ENCODE peak calls at places on chromosomes 13 and 19, in five cellular contexts. N is heart right ventricle, B is left ventricle myocardium inferior, Z is gastrocnemius medialis, S is stomach. U is an unnamed sample.

GRCh38 chr19:50047686-50048085 is 21.9 kb downstream of the ZNF473 start:
- DNase-seq in N (no peak), B (no peak), Z (no peak), S (no peak), U (no peak)

GRCh38 chr19:54299126-54299498 is 13.9 kb downstream of the LILRA5 start:
- DNase-seq in N (no peak), B (no peak), Z (no peak), S (no peak), U (no peak)

GRCh38 chr13:105804561-105805190 is 730.8 kb downstream of the EFNB2 start:
- DNase-seq in N (no peak), B (no peak), Z (no peak), S (no peak), U (no peak)

GRCh38 chr19:13788991-13789390 is 6.3 kb upstream of the ZSWIM4 start:
- DNase-seq in N (no peak), B (no peak), Z (no peak), S (no peak), U (no peak)

GRCh38 chr19:16386619-16387240 is 62.1 kb downstream of the KLF2 start:
- DNase-seq in N (no peak), B (peak; percentile 33), Z (no peak), S (peak; percentile 50), U (peak; percentile 57)

GRCh38 chr19:33902802-33903488 is 106.3 kb downstream of the KCTD15 start:
- DNase-seq in N (no peak), B (no peak), Z (no peak), S (no peak), U (no peak)

GRCh38 chr19:2469102-2469914 is 6.6 kb upstream of the GADD45B start:
- DNase-seq in N (no peak), B (no peak), Z (no peak), S (no peak), U (no peak)

GRCh38 chr13:40060318-40061007 is 405.0 kb downstream of the COG6 start:
- DNase-seq in N (peak; percentile 22), B (peak; percentile 46), Z (no peak), S (peak; percentile 31), U (no peak)

GRCh38 chr19:19337120-19337519 is 16.5 kb downstream of the MAU2 start:
- DNase-seq in N (no peak), B (no peak), Z (no peak), S (no peak), U (no peak)

GRCh38 chr13:61151062-61151461 is 264.6 kb downstream of the PCDH20 start:
- DNase-seq in N (no peak), B (no peak), Z (no peak), S (no peak), U (no peak)

GRCh38 chr13:30154531-30154930 is 152.8 kb downstream of the KATNAL1 start:
- DNase-seq in N (no peak), B (no peak), Z (no peak), S (no peak), U (peak; percentile 28)

GRCh38 chr19:17306285-17306714 is 628 bp downstream of the MRPL34 start:
- DNase-seq in N (no peak), B (no peak), Z (no peak), S (no peak), U (no peak)

GRCh38 chr13:97878421-97879375 is 74.8 kb upstream of the IPO5 start:
- DNase-seq in N (no peak), B (no peak), Z (no peak), S (no peak), U (no peak)

GRCh38 chr13:112928958-112929777 is 39.8 kb upstream of the MCF2L start:
- DNase-seq in N (no peak), B (no peak), Z (no peak), S (no peak), U (no peak)

GRCh38 chr13:26335158-26335557 is 81.2 kb downstream of the CDK8 start:
- DNase-seq in N (no peak), B (no peak), Z (no peak), S (no peak), U (no peak)

GRCh38 chr19:3095375-3096191 is 1.4 kb downstream of the GNA11 start:
- DNase-seq in N (no peak), B (no peak), Z (no peak), S (no peak), U (peak; percentile 74)

GRCh38 chr19:46431824-46432223 is 3.1 kb upstream of the PNMA8C start:
- DNase-seq in N (no peak), B (no peak), Z (no peak), S (no peak), U (no peak)

GRCh38 chr13:113359556-113359955 is 4.4 kb downstream of the GRTP1 start:
- DNase-seq in N (no peak), B (no peak), Z (no peak), S (no peak), U (no peak)

GRCh38 chr13:43268632-43269031 is 245.2 kb downstream of the DNAJC15 start:
- DNase-seq in N (no peak), B (no peak), Z (no peak), S (no peak), U (no peak)

GRCh38 chr19:35169226-35169995 is 14.9 kb downstream of the FXYD5 start:
- DNase-seq in N (no peak), B (no peak), Z (no peak), S (no peak), U (no peak)

GRCh38 chr13:94435604-94436226 is 43.8 kb downstream of the DCT start:
- DNase-seq in N (no peak), B (no peak), Z (no peak), S (no peak), U (no peak)

GRCh38 chr13:79336971-79337370 is 69.1 kb downstream of the RBM26 start:
- DNase-seq in N (no peak), B (no peak), Z (no peak), S (no peak), U (no peak)

GRCh38 chr19:860481-861098 is 1.1 kb downstream of the CFD start:
- DNase-seq in N (peak; percentile 75), B (peak; percentile 76), Z (no peak), S (peak; percentile 59), U (peak; percentile 49)

GRCh38 chr13:86757236-86757978 is 913.8 kb upstream of the SLITRK5 start:
- DNase-seq in N (no peak), B (no peak), Z (no peak), S (no peak), U (no peak)

GRCh38 chr19:46287585-46287984 is 9.3 kb upstream of the HIF3A start:
- DNase-seq in N (no peak), B (no peak), Z (no peak), S (no peak), U (no peak)

GRCh38 chr19:8343483-8343844 is 402 bp upstream of the KANK3 start:
- DNase-seq in N (no peak), B (no peak), Z (no peak), S (no peak), U (no peak)

GRCh38 chr19:8342316-8342683 is 762 bp downstream of the KANK3 start:
- DNase-seq in N (no peak), B (no peak), Z (no peak), S (no peak), U (no peak)

GRCh38 chr19:8338835-8339234 is 4.2 kb downstream of the KANK3 start:
- DNase-seq in N (no peak), B (no peak), Z (no peak), S (no peak), U (no peak)

GRCh38 chr19:8340341-8341096 is 2.5 kb downstream of the KANK3 start:
- DNase-seq in N (peak; percentile 73), B (peak; percentile 76), Z (peak; percentile 38), S (peak; percentile 37), U (no peak)

GRCh38 chr19:8342684-8343482 is at the start of gene KANK3:
- DNase-seq in N (peak; percentile 100), B (peak; percentile 98), Z (peak; percentile 80), S (peak; percentile 98), U (peak; percentile 93)
- H3K27ac ChIP-seq in N (peak within 1 kb of the TSS; percentile 99), B (peak within 1 kb of the TSS; percentile 96), Z (peak within 1 kb of the TSS; percentile 90), S (peak within 1 kb of the TSS; percentile 85), U (peak within 1 kb of the TSS; percentile 62)

GRCh38 chr13:59103004-59103768 is 1060.5 kb downstream of the DIAPH3 start:
- DNase-seq in N (no peak), B (no peak), Z (no peak), S (no peak), U (no peak)
- TF ChIP-seq CTCF in N (no peak), B (no peak), Z (no peak), S (no peak), U (no peak)

DNA sequence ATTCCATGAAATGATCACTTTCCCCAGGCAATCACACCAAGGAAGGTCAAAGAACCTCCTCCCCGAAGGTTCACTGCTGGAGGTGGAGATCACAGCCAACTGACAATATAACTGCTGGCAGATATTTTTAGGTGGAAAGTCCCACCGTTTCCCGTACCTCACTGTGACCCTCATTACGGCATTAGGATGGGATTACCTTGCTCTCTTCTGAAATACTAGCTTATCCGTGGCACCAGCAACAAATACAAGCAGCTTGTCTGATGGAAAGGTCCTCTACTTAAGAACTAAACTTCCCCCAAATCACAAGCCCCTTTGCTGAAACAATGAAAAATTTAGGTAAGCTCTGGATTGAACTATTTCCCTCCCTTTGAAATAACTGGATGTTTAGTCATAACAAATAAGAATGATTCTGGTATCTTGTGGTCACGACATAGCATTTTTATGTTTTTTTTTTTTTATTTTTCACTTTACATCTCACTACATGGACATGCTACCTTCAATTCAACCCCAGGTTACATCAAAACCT is 178.9 kb downstream of the COL4A1 start:
- DNase-seq in N (no peak), B (no peak), Z (no peak), S (no peak), U (no peak)
- H3K4me1 ChIP-seq in N (peaks cover 28% of the 10 kb centered on the region), B (peaks cover 54% of the 10 kb centered on the region), Z (peaks cover 35% of the 10 kb centered on the region), S (peaks cover 18% of the 10 kb centered on the region), U (peaks cover 8% of the 10 kb centered on the region)

GRCh38 chr13:33140161-33140560 is 123.9 kb downstream of the KL start:
- DNase-seq in N (no peak), B (no peak), Z (no peak), S (no peak), U (no peak)
- H3K27ac ChIP-seq in N (peak overlapping the region; percentile 29), B (peak overlapping the region; percentile 52), Z (peak overlapping the region; percentile 60), S (no peak overlapping the region), U (no peak overlapping the region)

GRCh38 chr19:41877916-41878905 is 1.1 kb downstream of the CD79A start:
- DNase-seq in N (no peak), B (no peak), Z (no peak), S (no peak), U (no peak)
- TF ChIP-seq CTCF in N (no peak), B (no peak), Z (no peak), S (no peak), U (no peak)

DNA sequence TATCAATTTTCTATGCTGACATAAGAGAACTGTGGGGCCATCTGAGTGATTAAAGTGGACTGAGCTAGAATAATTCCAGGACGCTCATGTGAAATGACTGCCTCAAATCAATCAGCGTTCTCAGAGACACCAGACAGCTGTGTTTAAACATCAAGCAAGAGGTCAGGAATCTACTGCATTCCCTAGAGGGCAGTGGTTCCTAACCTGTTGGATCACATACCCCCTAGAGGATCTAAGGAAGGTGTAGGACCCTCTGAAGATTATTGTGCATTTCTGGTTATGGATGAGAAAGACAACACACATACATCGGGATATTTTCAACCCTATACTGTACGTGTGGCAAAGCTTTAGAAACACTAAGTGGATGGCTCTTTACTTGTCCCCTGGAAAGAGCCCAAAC is 51.8 kb upstream of the FREM2 start:
- DNase-seq in N (no peak), B (no peak), Z (no peak), S (no peak), U (no peak)
- H3K4me1 ChIP-seq in N (no peaks in the 10 kb centered on the region), B (no peaks in the 10 kb centered on the region), Z (no peaks in the 10 kb centered on the region), S (peaks cover 10% of the 10 kb centered on the region), U (no peaks in the 10 kb centered on the region)

GRCh38 chr19:11023635-11024168 is 62.9 kb downstream of the SMARCA4 start:
- DNase-seq in N (no peak), B (no peak), Z (no peak), S (no peak), U (no peak)
- H3K27ac ChIP-seq in N (no peak overlapping the region), B (no peak overlapping the region), Z (peak overlapping the region; percentile 66), S (no peak overlapping the region), U (no peak overlapping the region)

GRCh38 chr19:8491574-8491973 is 10.9 kb downstream of the PRAM1 start:
- DNase-seq in N (no peak), B (no peak), Z (no peak), S (no peak), U (no peak)
- TF ChIP-seq CTCF in N (no peak), B (no peak), Z (no peak), S (no peak), U (no peak)

U was measured in Peyer's patch.